ENCODE peak calls at places on chromosomes 7 and 10, in four cellular contexts. One of them, this sample, is unnamed.

GRCh38 chr10:112490543-112490942 is 43.5 kb downstream of the VTI1A start:
- DNase-seq in NCI-H1694 treated with DMSO at 0.1 percent for 48 hours: peak
- DNase-seq in IMR-90: peak
- DNase-seq in HEK293T: no peak
- DNase-seq in this sample: peak

GRCh38 chr10:113069595-113069994 is 119.5 kb downstream of the TCF7L2 start:
- DNase-seq in NCI-H1694 treated with DMSO at 0.1 percent for 48 hours: no peak
- DNase-seq in IMR-90: peak
- DNase-seq in HEK293T: no peak
- DNase-seq in this sample: peak

GRCh38 chr10:71840936-71841335 is 10.1 kb downstream of the PSAP start:
- DNase-seq in NCI-H1694 treated with DMSO at 0.1 percent for 48 hours: no peak
- DNase-seq in IMR-90: no peak
- DNase-seq in HEK293T: no peak
- DNase-seq in this sample: no peak

GRCh38 chr7:149719050-149719899 is 54.1 kb downstream of the ZNF467 start:
- DNase-seq in NCI-H1694 treated with DMSO at 0.1 percent for 48 hours: no peak
- DNase-seq in IMR-90: peak
- DNase-seq in HEK293T: no peak
- DNase-seq in this sample: no peak

GRCh38 chr10:128047337-128047736 is 78.9 kb downstream of the MKI67 start:
- DNase-seq in NCI-H1694 treated with DMSO at 0.1 percent for 48 hours: no peak
- DNase-seq in IMR-90: no peak
- DNase-seq in HEK293T: no peak
- DNase-seq in this sample: peak

GRCh38 chr10:16297652-16298051 is 139.2 kb upstream of the PTER start:
- DNase-seq in NCI-H1694 treated with DMSO at 0.1 percent for 48 hours: no peak
- DNase-seq in IMR-90: no peak
- DNase-seq in HEK293T: no peak
- DNase-seq in this sample: peak

GRCh38 chr7:71444130-71444529 is 312.2 kb downstream of the GALNT17 start:
- DNase-seq in NCI-H1694 treated with DMSO at 0.1 percent for 48 hours: no peak
- DNase-seq in IMR-90: no peak
- DNase-seq in HEK293T: no peak
- DNase-seq in this sample: no peak

GRCh38 chr10:50470798-50471582 is 152.8 kb downstream of the SGMS1 start:
- DNase-seq in NCI-H1694 treated with DMSO at 0.1 percent for 48 hours: no peak
- DNase-seq in IMR-90: peak
- DNase-seq in HEK293T: no peak
- DNase-seq in this sample: peak

GRCh38 chr7:40799-41750 is 151.3 kb upstream of the FAM20C start:
- DNase-seq in NCI-H1694 treated with DMSO at 0.1 percent for 48 hours: no peak
- DNase-seq in IMR-90: no peak
- DNase-seq in HEK293T: no peak
- DNase-seq in this sample: no peak

GRCh38 chr7:44534087-44534486 is 7.0 kb downstream of the NPC1L1 start:
- DNase-seq in NCI-H1694 treated with DMSO at 0.1 percent for 48 hours: peak
- DNase-seq in IMR-90: peak
- DNase-seq in HEK293T: no peak
- DNase-seq in this sample: no peak

This sample was measured in PC-3.